ENCODE peak calls at places on chromosomes 11 and 22, in seven cellular contexts. Q is sigmoid colon, R is AG09309, B is adrenal gland, A is osteocyte, U is fibroblast of the aortic adventitia, P is HFF-Myc. T is an unnamed sample.

GRCh38 chr22:47142427-47143046 is 380.1 kb downstream of the TBC1D22A start:
- DNase-seq in Q (no peak), R (no peak), B (no peak), A (no peak), U (no peak), P (no peak), T (no peak)

GRCh38 chr22:43497956-43498855 is 86.4 kb downstream of the MPPED1 start:
- DNase-seq in Q (no peak), R (no peak), B (no peak), A (no peak), U (no peak), P (no peak), T (no peak)

GRCh38 chr22:48234011-48234410 is 1471.6 kb downstream of the TBC1D22A start:
- DNase-seq in Q (no peak), R (no peak), B (no peak), A (peak), U (no peak), P (no peak), T (no peak)

GRCh38 chr22:37462983-37463382 is 23.2 kb downstream of the MFNG start:
- DNase-seq in Q (no peak), R (no peak), B (peak), A (no peak), U (peak), P (no peak), T (peak)

GRCh38 chr11:134229131-134229790 is 4.8 kb downstream of the VPS26B start:
- DNase-seq in Q (no peak), R (no peak), B (no peak), A (no peak), U (no peak), P (no peak), T (peak)

GRCh38 chr22:40002935-40003715 is 8.4 kb downstream of the FAM83F start:
- DNase-seq in Q (no peak), R (no peak), B (no peak), A (no peak), U (no peak), P (no peak), T (no peak)

GRCh38 chr22:50716291-50717024 is 21.5 kb upstream of the ACR start:
- DNase-seq in Q (no peak), R (no peak), B (no peak), A (no peak), U (no peak), P (no peak), T (no peak)

GRCh38 chr22:41184679-41185078 is 20.4 kb upstream of the L3MBTL2 start:
- DNase-seq in Q (no peak), R (no peak), B (no peak), A (no peak), U (no peak), P (no peak), T (no peak)

GRCh38 chr22:26474687-26475086 is 8.9 kb downstream of the HPS4 start:
- DNase-seq in Q (no peak), R (no peak), B (no peak), A (no peak), U (no peak), P (no peak), T (peak)

GRCh38 chr11:62922653-62923371 is 1.6 kb upstream of the CHRM1 start:
- DNase-seq in Q (no peak), R (no peak), B (no peak), A (no peak), U (no peak), P (no peak), T (peak)

GRCh38 chr11:23143031-23143430 is 282.8 kb upstream of the CCDC179 start:
- DNase-seq in Q (no peak), R (no peak), B (no peak), A (no peak), U (no peak), P (no peak), T (no peak)

GRCh38 chr22:39091136-39092081 is 5.6 kb upstream of the APOBEC3H start:
- DNase-seq in Q (no peak), R (no peak), B (no peak), A (no peak), U (no peak), P (no peak), T (no peak)

GRCh38 chr11:63915961-63916836 is 765 bp downstream of the RCOR2 start:
- DNase-seq in Q (no peak), R (no peak), B (no peak), A (no peak), U (peak), P (no peak), T (no peak)

GRCh38 chr11:17135934-17136683 is 58.6 kb upstream of the RPS13 start:
- DNase-seq in Q (no peak), R (no peak), B (no peak), A (no peak), U (no peak), P (no peak), T (no peak)

GRCh38 chr22:28051787-28052356 is 132.8 kb upstream of the PITPNB start:
- DNase-seq in Q (peak), R (no peak), B (peak), A (no peak), U (peak), P (no peak), T (peak)

GRCh38 chr11:47607380-47607779 is 13.2 kb upstream of the C1QTNF4 start:
- DNase-seq in Q (no peak), R (peak), B (no peak), A (no peak), U (peak), P (peak), T (peak)

GRCh38 chr11:6548121-6548520 is 51.0 kb downstream of the DNHD1 start:
- DNase-seq in Q (no peak), R (no peak), B (no peak), A (no peak), U (no peak), P (no peak), T (no peak)

GRCh38 chr11:6427516-6427915 is 8.6 kb upstream of the APBB1 start:
- DNase-seq in Q (no peak), R (no peak), B (no peak), A (no peak), U (no peak), P (no peak), T (no peak)

GRCh38 chr11:44946268-44946667 is 4.4 kb downstream of the TP53I11 start:
- DNase-seq in Q (peak), R (no peak), B (no peak), A (no peak), U (peak), P (no peak), T (peak)

GRCh38 chr22:35567214-35567792 is 26.7 kb downstream of the RASD2 start:
- DNase-seq in Q (no peak), R (no peak), B (no peak), A (no peak), U (no peak), P (no peak), T (no peak)

GRCh38 chr11:112995423-112996084 is 34.3 kb downstream of the NCAM1 start:
- DNase-seq in Q (no peak), R (no peak), B (no peak), A (no peak), U (no peak), P (no peak), T (no peak)

GRCh38 chr11:12735262-12735661 is 61.0 kb downstream of the TEAD1 start:
- DNase-seq in Q (no peak), R (no peak), B (no peak), A (no peak), U (no peak), P (no peak), T (no peak)

GRCh38 chr11:44305149-44305642 is 4.7 kb downstream of the ALX4 start:
- DNase-seq in Q (no peak), R (no peak), B (no peak), A (no peak), U (no peak), P (no peak), T (no peak)

GRCh38 chr11:35893796-35894475 is 49.9 kb upstream of the LDLRAD3 start:
- DNase-seq in Q (no peak), R (no peak), B (no peak), A (no peak), U (no peak), P (peak), T (peak)

GRCh38 chr11:66172146-66172545 is 96.3 kb upstream of the RAB1B start:
- DNase-seq in Q (no peak), R (no peak), B (no peak), A (no peak), U (peak), P (no peak), T (peak)

GRCh38 chr22:37121887-37122591 is 12.5 kb upstream of the TMPRSS6 start:
- DNase-seq in Q (no peak), R (no peak), B (peak), A (no peak), U (peak), P (no peak), T (peak)

GRCh38 chr22:44351685-44352377 is 39.1 kb upstream of the SHISAL1 start:
- DNase-seq in Q (peak), R (peak), B (peak), A (no peak), U (peak), P (peak), T (peak)

GRCh38 chr11:6027501-6027900 is 3.1 kb downstream of the OR56A1 start:
- DNase-seq in Q (no peak), R (no peak), B (no peak), A (no peak), U (peak), P (no peak), T (peak)

DNA sequence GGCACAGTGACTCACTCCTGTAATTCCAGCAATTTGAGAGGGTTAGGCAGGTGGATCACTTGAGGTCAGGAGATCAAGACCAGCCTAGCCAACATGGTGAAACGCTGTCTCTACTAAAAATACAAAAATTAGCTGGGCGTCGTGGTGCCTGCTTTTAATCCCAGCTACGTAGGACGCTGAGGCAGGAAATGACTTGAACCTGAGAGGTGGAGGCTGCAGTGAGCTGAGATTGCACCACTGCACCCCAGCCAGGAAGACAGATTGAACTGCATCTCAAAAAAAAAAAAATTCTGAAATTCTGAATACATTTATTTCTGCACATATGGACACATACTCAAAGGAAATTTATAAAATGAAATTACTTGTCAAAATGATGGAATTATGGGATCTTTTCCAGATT is 103.2 kb downstream of the GRIA4 start:
- DNase-seq in Q (no peak), R (no peak), B (no peak), A (no peak), U (no peak), P (no peak), T (no peak)
- TF ChIP-seq CTCF in Q (no peak), R (no peak), B (no peak), A (no peak), U (no peak), P (no peak), T (no peak)

DNA sequence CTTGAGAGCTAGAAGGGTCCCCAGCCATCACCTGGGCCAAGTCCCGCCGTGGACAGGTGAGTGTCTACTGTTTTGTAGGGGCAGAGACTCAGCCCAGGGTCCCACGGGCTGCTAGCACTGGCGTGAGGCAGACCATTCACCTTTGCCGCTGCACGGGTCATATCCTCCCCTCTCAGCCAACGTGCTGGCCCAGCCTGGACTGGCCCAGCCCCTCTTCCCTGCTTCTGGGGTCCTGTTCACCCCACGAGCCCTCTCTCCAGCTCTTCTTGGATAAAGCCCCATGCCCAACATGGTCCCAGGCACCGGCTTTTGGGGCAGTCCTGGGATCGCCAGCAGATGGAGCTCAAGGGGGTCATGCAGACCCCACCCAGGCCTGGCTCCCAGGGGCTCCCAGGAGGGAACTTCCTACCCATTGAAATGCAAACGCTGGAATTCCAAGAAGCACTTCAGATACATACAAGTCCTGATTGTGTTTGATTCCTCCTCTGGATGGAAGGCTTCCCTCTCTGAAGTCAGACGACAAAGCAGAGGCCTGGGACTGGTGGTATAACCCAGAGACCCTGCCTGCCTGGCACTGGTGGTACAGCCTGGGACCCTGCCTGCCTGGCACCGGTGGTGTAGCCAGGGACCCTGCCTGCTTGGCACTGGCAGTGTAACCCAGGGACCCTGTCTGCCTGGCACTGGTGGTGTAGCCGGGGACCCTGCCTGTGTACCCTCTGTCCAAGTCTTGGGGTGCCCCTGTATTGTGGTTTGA is 8.9 kb upstream of the SEPTIN5 start:
- DNase-seq in Q (peak), R (no peak), B (no peak), A (no peak), U (no peak), P (no peak), T (no peak)
- TF ChIP-seq CTCF in Q (no peak), R (no peak), B (no peak), A (peak), U (no peak), P (no peak), T (no peak)

DNA sequence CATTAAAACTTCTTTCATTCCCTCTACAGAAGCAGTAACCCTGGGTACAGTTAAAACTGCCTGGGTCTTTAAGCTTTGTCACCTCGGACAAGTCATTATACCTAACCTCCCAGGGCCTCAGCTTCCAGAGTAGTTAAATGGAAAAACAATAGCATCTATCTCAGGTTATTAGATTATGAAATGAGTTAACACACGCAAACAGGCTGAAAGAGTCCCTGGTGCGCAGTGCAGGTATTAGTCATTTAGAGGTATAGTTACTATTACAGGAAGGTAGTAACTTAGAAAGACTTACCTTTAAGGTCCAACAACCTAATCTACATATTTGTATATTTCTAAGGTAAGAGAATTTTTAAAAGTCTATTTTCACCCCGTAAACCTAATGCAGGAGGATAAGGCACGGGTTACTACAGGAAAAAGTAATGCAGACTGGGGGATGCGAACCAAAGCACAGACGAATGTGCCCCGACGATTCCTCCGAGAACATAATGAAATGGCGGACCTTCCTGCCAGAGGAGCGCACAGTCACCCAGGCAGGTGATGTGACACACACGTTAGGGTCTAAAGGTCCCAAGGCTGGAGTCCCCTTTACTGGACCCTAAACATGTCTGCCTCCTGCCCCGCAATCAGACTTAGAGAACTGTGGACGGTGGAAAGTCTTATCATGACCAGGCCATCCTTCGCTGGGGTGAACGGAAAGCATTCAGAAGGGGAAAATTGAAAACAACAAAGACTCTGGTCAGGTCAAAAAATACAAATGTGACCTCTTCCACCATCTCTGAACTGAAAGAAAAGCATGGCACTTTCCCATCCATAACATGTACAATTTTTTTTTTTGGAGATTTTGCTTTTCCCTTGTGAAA is 1.3 kb downstream of the NAP1L4 start:
- DNase-seq in Q (no peak), R (no peak), B (no peak), A (no peak), U (no peak), P (no peak), T (no peak)
- TF ChIP-seq CTCF in Q (no peak), R (no peak), B (no peak), A (no peak), U (no peak), P (no peak), T (no peak)

GRCh38 chr11:75399344-75400109 is at the start of gene RPS3:
- DNase-seq in Q (peak), R (peak), B (peak), A (peak), U (peak), P (peak), T (peak)
- TF ChIP-seq CTCF in Q (no peak), R (no peak), B (no peak), A (peak), U (no peak), P (no peak), T (no peak)

DNA sequence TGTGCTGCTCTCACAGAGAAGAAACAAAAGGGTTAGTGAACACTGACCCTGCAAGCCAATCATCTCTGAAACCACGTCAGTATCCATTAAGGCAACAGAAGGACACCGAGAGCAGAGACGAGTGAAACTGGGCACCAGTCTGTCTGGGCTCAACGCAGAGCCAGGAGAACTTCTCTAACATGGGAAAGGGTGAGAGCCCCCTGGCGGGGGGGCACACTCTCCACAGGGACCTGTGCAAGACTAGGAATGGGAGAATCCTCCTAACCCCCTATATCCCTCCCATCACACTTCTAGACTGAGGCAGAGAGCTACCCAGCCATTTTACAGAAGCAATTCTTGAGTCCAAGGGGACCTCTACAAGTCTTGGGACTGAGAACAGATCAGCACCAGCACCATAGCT is 285.8 kb downstream of the SOX6 start:
- DNase-seq in Q (no peak), R (no peak), B (no peak), A (no peak), U (no peak), P (no peak), T (no peak)
- TF ChIP-seq CTCF in Q (no peak), R (no peak), B (no peak), A (no peak), U (no peak), P (no peak), T (no peak)

GRCh38 chr11:19326499-19326898 is 85.8 kb upstream of the E2F8 start:
- DNase-seq in Q (no peak), R (no peak), B (no peak), A (no peak), U (peak), P (no peak), T (peak)
- TF ChIP-seq CTCF in Q (no peak), R (peak), B (no peak), A (peak), U (peak), P (no peak), T (peak)